ENCODE peak calls at places on chromosome 10, in seven cellular contexts. V is GF-D8; A is AG04449; P is RCC 7860; W is mucosa of gallbladder; E is CD4-positive, alpha-beta T cell; G is B cell. X is an unnamed sample.
A peak's percentile ranks its signal among the peaks of the same experiment; 100 is the strongest.

GRCh38 chr10:130958981-130959751 is 352.4 kb downstream of the TCERG1L start:
- DNase-seq in A (no peak), W (no peak), E (no peak), P (no peak), G (no peak), V (no peak), X (no peak)

GRCh38 chr10:71823356-71823755 is 27.7 kb downstream of the PSAP start:
- DNase-seq in E (no peak), V (no peak), G (no peak), A (no peak), P (no peak), W (no peak), X (no peak)

GRCh38 chr10:92690211-92691041 is 671 bp downstream of the HHEX start:
- DNase-seq in G (peak; percentile 74), P (no peak), W (peak; percentile 51), A (no peak), E (peak; percentile 62), V (peak; percentile 100), X (peak; percentile 50)

GRCh38 chr10:30803901-30804322 is 174.4 kb upstream of the LYZL2 start:
- DNase-seq in V (no peak), G (no peak), P (no peak), A (no peak), E (no peak), W (peak; percentile 49), X (no peak)

GRCh38 chr10:118810796-118811195 is 56.0 kb upstream of the CACUL1 start:
- DNase-seq in E (no peak), P (no peak), W (no peak), A (no peak), G (no peak), V (no peak), X (no peak)

GRCh38 chr10:5890519-5890878 is 456 bp downstream of the FBH1 start:
- DNase-seq in A (no peak), V (no peak), E (peak; percentile 6), G (no peak), P (no peak), W (no peak), X (peak; percentile 13)

GRCh38 chr10:28945959-28946358 is 268.6 kb downstream of the BAMBI start:
- DNase-seq in P (no peak), V (no peak), E (no peak), A (no peak), G (no peak), W (no peak), X (no peak)

GRCh38 chr10:95655571-95656290 is 780 bp downstream of the ALDH18A1 start:
- DNase-seq in E (no peak), P (no peak), V (no peak), G (no peak), A (no peak), W (no peak), X (no peak)

GRCh38 chr10:71517310-71518159 is 120.8 kb downstream of the CDH23 start:
- DNase-seq in P (no peak), W (no peak), A (no peak), V (no peak), E (no peak), G (no peak), X (no peak)

GRCh38 chr10:31294556-31294955 is 24.5 kb upstream of the ZEB1 start:
- DNase-seq in P (no peak), E (no peak), V (no peak), G (no peak), A (no peak), W (no peak), X (no peak)

GRCh38 chr10:85967594-85967993 is 399.0 kb downstream of the GRID1 start:
- DNase-seq in P (peak; percentile 45), V (no peak), G (no peak), A (no peak), E (no peak), W (no peak), X (no peak)

GRCh38 chr10:33136271-33136670 is 178.2 kb upstream of the ITGB1 start:
- DNase-seq in A (no peak), E (no peak), V (no peak), P (peak; percentile 88), G (no peak), W (no peak), X (no peak)

GRCh38 chr10:129912161-129912917 is 51.7 kb downstream of the EBF3 start:
- DNase-seq in E (no peak), A (no peak), G (no peak), W (no peak), V (no peak), P (no peak), X (no peak)

GRCh38 chr10:133379152-133379800 is at the start of gene PAOX:
- DNase-seq in P (peak; percentile 42), A (no peak), G (peak; percentile 72), V (no peak), E (peak; percentile 53), W (peak; percentile 66), X (peak; percentile 54)

GRCh38 chr10:68471586-68472408 is at the start of gene DNA2:
- DNase-seq in V (peak; percentile 62), P (peak; percentile 67), E (peak; percentile 68), W (peak; percentile 46), G (peak; percentile 76), A (no peak), X (peak; percentile 44)

GRCh38 chr10:80260295-80261243 is 28.9 kb downstream of the MAT1A start:
- DNase-seq in A (no peak), E (peak; percentile 5), V (no peak), G (no peak), W (no peak), P (no peak), X (peak; percentile 12)

GRCh38 chr10:62858364-62858763 is 42.2 kb upstream of the EGR2 start:
- DNase-seq in A (no peak), V (no peak), P (no peak), W (peak; percentile 37), G (no peak), E (no peak), X (no peak)

GRCh38 chr10:71755179-71755879 is 18.0 kb downstream of the VSIR start:
- DNase-seq in P (peak; percentile 26), G (no peak), E (no peak), W (no peak), A (no peak), V (no peak), X (no peak)

GRCh38 chr10:94639902-94640301 is 43.6 kb upstream of the CYP2C18 start:
- DNase-seq in W (no peak), P (no peak), G (no peak), A (no peak), V (no peak), E (no peak), X (no peak)

X was measured in T-helper 9 cell.